ENCODE peak calls at places on chromosomes 7 and 10, in nine cellular contexts. U is Peyer's patch; I is HEK293T; L is retina; O is hypothalamus; F is activated T-cell treated with anti-CD3 and anti-CD28 coated beads for 1 hour; A is endothelial cell of umbilical vein; M is amygdala; B is activated CD4-positive, alpha-beta T cell treated with anti-CD3 and anti-CD28 coated beads, Interleukin-2, amount 10 ng/mL, durations not matched to agents 7 days and 5 days. H is an unnamed sample.

GRCh38 chr7:94296886-94297285 is 97.8 kb upstream of the COL1A2 start:
- DNase-seq in L (no peak), I (no peak), A (no peak), F (no peak), B (no peak), M (no peak), O (no peak), U (no peak), H (no peak)

GRCh38 chr7:95279417-95279816 is 44.9 kb downstream of the PON1 start:
- DNase-seq in L (no peak), I (no peak), O (no peak), B (no peak), F (no peak), A (no peak), U (no peak), M (no peak), H (no peak)

GRCh38 chr10:78966182-78966787 is 102.5 kb upstream of the ZMIZ1 start:
- DNase-seq in O (no peak), I (no peak), A (no peak), F (no peak), U (no peak), L (no peak), M (no peak), B (no peak), H (no peak)

GRCh38 chr10:93458821-93459257 is 23.3 kb downstream of the MYOF start:
- DNase-seq in A (peak; percentile 98), O (no peak), I (no peak), L (peak; percentile 24), B (no peak), U (no peak), F (no peak), M (no peak), H (no peak)

GRCh38 chr7:2201686-2202360 is 30.9 kb downstream of the MAD1L1 start:
- DNase-seq in U (no peak), L (no peak), M (no peak), F (no peak), B (no peak), O (no peak), I (no peak), A (no peak), H (no peak)

GRCh38 chr10:33277135-33277536 is 57.3 kb downstream of the NRP1 start:
- DNase-seq in A (peak; percentile 68), F (no peak), O (no peak), M (no peak), L (no peak), U (no peak), I (no peak), B (no peak), H (no peak)

GRCh38 chr7:132861940-132862554 is 219.8 kb downstream of the CHCHD3 start:
- DNase-seq in F (no peak), I (no peak), L (no peak), O (no peak), B (no peak), U (no peak), A (no peak), M (no peak), H (no peak)

GRCh38 chr10:132623996-132624846 is 86.6 kb downstream of the INPP5A start:
- DNase-seq in L (no peak), A (no peak), B (no peak), U (no peak), M (no peak), I (no peak), F (no peak), O (no peak), H (no peak)

GRCh38 chr10:103897241-103897774 is 20.7 kb downstream of the STN1 start:
- DNase-seq in B (no peak), O (no peak), L (peak; percentile 35), U (no peak), A (no peak), I (no peak), F (no peak), M (no peak), H (no peak)

GRCh38 chr10:96288151-96288621 is 16.0 kb upstream of the DNTT start:
- DNase-seq in O (no peak), I (no peak), U (no peak), B (no peak), F (no peak), M (no peak), L (no peak), A (no peak), H (no peak)

GRCh38 chr10:132142396-132143161 is 44.2 kb upstream of the DPYSL4 start:
- DNase-seq in I (peak; percentile 89), U (no peak), M (no peak), B (peak; percentile 45), F (peak; percentile 45), A (no peak), O (no peak), L (peak; percentile 59), H (peak; percentile 53)

GRCh38 chr10:130371156-130371555 is 235.0 kb downstream of the GLRX3 start:
- DNase-seq in A (no peak), U (no peak), L (no peak), O (no peak), M (no peak), B (no peak), I (no peak), F (no peak), H (no peak)